ENCODE peak calls at places on chromosomes 5 and 9, in five cellular contexts. K is coronary artery, E is Karpas-422, X is iPS DF 6.9, B is K562. D is an unnamed sample.

GRCh38 chr5:143679777-143680176 is 132.2 kb upstream of the HMHB1 start:
- DNase-seq in K (no peak), E (no peak), X (no peak), B (no peak), D (no peak)

GRCh38 chr9:2281031-2281802 is 266.1 kb downstream of the SMARCA2 start:
- DNase-seq in K (no peak), E (no peak), X (peak), B (no peak), D (no peak)

GRCh38 chr9:92664394-92665152 is 5.4 kb downstream of the IPPK start:
- DNase-seq in K (no peak), E (no peak), X (no peak), B (no peak), D (no peak)

GRCh38 chr9:131833083-131833482 is 93.2 kb upstream of the RAPGEF1 start:
- DNase-seq in K (no peak), E (no peak), X (no peak), B (no peak), D (no peak)

GRCh38 chr9:86644315-86645034 is 290.3 kb upstream of the TUT7 start:
- DNase-seq in K (no peak), E (no peak), X (no peak), B (no peak), D (no peak)

GRCh38 chr9:128412120-128412790 is 8.4 kb upstream of the CERCAM start:
- DNase-seq in K (no peak), E (peak), X (peak), B (peak), D (no peak)

GRCh38 chr5:103224118-103224893 is 34.3 kb upstream of the MACIR start:
- DNase-seq in K (no peak), E (peak), X (peak), B (peak), D (peak)

GRCh38 chr9:20355022-20355421 is 267.3 kb downstream of the MLLT3 start:
- DNase-seq in K (no peak), E (no peak), X (no peak), B (no peak), D (no peak)

GRCh38 chr9:137975936-137976565 is 98.5 kb downstream of the CACNA1B start:
- DNase-seq in K (no peak), E (no peak), X (no peak), B (no peak), D (no peak)

GRCh38 chr5:172172912-172173591 is 15.0 kb downstream of the STK10 start:
- DNase-seq in K (no peak), E (no peak), X (no peak), B (no peak), D (no peak)

GRCh38 chr9:86540999-86541398 is 186.8 kb upstream of the TUT7 start:
- DNase-seq in K (no peak), E (no peak), X (no peak), B (no peak), D (no peak)

GRCh38 chr9:134702291-134702690 is 60.7 kb downstream of the COL5A1 start:
- DNase-seq in K (no peak), E (no peak), X (no peak), B (no peak), D (no peak)
- H3K27ac ChIP-seq in K (no peak), E (no peak), X (no peak), B (no peak), D (no peak)

GRCh38 chr9:37496020-37496419 is 10.3 kb downstream of the POLR1E start:
- DNase-seq in K (no peak), E (no peak), X (no peak), B (no peak), D (no peak)
- H3K27ac ChIP-seq in K (no peak), E (no peak), X (no peak), B (no peak), D (no peak)

GRCh38 chr5:156427315-156427714 is 100.4 kb downstream of the SGCD start:
- DNase-seq in K (no peak), E (peak), X (no peak), B (no peak), D (no peak)
- H3K27ac ChIP-seq in K (no peak), E (no peak), X (no peak), B (no peak), D (no peak)

GRCh38 chr5:62268792-62269191 is 37.2 kb upstream of the KIF2A start:
- DNase-seq in K (no peak), E (no peak), X (no peak), B (no peak), D (no peak)
- H3K27ac ChIP-seq in K (no peak), E (no peak), X (no peak), B (no peak), D (no peak)

GRCh38 chr5:78587775-78588291 is 60.7 kb downstream of the LHFPL2 start:
- DNase-seq in K (no peak), E (no peak), X (no peak), B (peak), D (no peak)
- H3K27ac ChIP-seq in K (no peak), E (no peak), X (no peak), B (no peak), D (peak)